ENCODE peak calls at places on chromosome 14, in five cellular contexts. B is endothelial cell; H is lower leg skin; D is RWPE1; U is CD4-positive, alpha-beta T cell. F is an unnamed sample.

GRCh38 chr14:53609009-53609408 is 347.6 kb downstream of the BMP4 start:
- DNase-seq in D (no peak), B (no peak), H (no peak), U (no peak), F (no peak)

GRCh38 chr14:37021406-37021805 is 151.0 kb downstream of the SLC25A21 start:
- DNase-seq in D (no peak), H (no peak), U (no peak), B (no peak), F (no peak)

GRCh38 chr14:105885561-105886320 is 359.4 kb downstream of the TMEM121 start:
- DNase-seq in H (peak), B (no peak), U (no peak), D (no peak), F (no peak)

GRCh38 chr14:77000340-77001235 is 27.9 kb downstream of the IRF2BPL start:
- DNase-seq in D (no peak), B (no peak), H (no peak), U (no peak), F (no peak)

GRCh38 chr14:72723741-72724530 is 170.0 kb downstream of the DPF3 start:
- DNase-seq in D (no peak), U (no peak), H (no peak), B (no peak), F (no peak)

GRCh38 chr14:102207831-102208365 is 68.2 kb downstream of the WDR20 start:
- DNase-seq in U (no peak), D (no peak), B (no peak), H (no peak), F (no peak)

GRCh38 chr14:90871605-90872233 is 55.5 kb upstream of the TTC7B start:
- DNase-seq in B (no peak), D (peak), U (no peak), H (no peak), F (no peak)

GRCh38 chr14:103091041-103091882 is 3.3 kb upstream of the EXOC3L4 start:
- DNase-seq in B (peak), U (peak), D (no peak), H (no peak), F (no peak)

GRCh38 chr14:48536318-48536717 is 860.9 kb upstream of the MDGA2 start:
- DNase-seq in D (no peak), B (peak), H (no peak), U (no peak), F (no peak)

GRCh38 chr14:32932302-32932920 is 6.3 kb upstream of the NPAS3 start:
- DNase-seq in D (no peak), B (no peak), H (no peak), U (no peak), F (no peak)

GRCh38 chr14:74459289-74459946 is 33.4 kb upstream of the SYNDIG1L start:
- DNase-seq in U (no peak), B (peak), H (peak), D (peak), F (no peak)

GRCh38 chr14:59897757-59898383 is 22.1 kb upstream of the LRRC9 start:
- DNase-seq in H (no peak), U (no peak), B (peak), D (peak), F (no peak)
- TF ChIP-seq CTCF in H (no peak), U (no peak), B (peak), D (peak), F (no peak)

GRCh38 chr14:92368001-92368400 is 45.0 kb downstream of the SLC24A4 start:
- DNase-seq in U (no peak), D (no peak), B (no peak), H (no peak), F (no peak)

GRCh38 chr14:92360666-92361370 is 37.9 kb downstream of the SLC24A4 start:
- DNase-seq in D (no peak), H (no peak), U (no peak), B (no peak), F (no peak)

GRCh38 chr14:92366237-92366636 is 43.3 kb downstream of the SLC24A4 start:
- DNase-seq in B (no peak), U (no peak), H (no peak), D (no peak), F (no peak)

DNA sequence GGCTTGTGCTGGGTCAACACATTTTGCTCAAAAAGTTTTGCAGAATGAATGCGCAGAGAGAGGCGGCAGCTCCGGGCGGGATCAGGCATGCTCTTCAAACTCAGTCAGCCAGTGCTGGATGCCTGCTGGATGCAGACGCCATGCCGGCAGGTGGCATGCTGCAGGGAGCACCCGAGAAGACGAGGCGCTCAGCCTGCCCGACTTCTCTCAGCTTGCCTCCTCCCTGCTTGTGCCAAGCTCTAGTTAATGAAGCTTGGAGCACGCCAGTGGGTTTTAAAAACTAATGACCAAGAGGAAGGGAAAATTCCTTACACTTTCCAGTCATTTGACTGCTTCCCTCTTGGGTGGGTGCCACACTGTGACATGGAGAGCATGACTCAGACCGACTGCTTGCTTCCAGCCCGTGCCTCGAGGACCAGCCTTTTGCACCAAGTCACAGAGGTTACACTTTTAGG is 39.8 kb downstream of the SLC24A4 start:
- DNase-seq in D (no peak), H (peak), B (no peak), U (no peak), F (peak)
- TF ChIP-seq CTCF in D (no peak), H (no peak), B (no peak), U (no peak), F (no peak)

DNA sequence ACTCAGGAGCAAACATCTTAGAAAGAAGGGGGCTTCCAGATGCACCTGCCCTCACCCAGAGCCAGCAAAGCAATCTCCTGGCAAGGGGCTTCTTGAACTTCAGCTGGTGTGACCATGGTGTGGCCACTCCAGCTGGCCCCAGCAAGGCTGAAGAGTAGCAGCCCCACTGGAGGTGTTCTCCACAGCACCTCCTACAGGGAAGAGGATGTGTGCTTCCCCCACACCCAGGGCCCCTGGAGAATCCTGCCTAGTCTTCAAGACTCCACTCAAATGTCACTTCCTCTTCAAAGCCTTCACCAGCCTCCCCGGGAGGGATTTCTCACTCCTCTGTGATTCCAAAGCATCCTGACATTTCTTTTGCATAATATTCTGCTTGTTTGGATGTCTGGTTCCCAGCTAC is 8.5 kb downstream of the RAB15 start:
- DNase-seq in U (no peak), H (no peak), D (no peak), B (no peak), F (no peak)
- TF ChIP-seq CTCF in U (no peak), H (no peak), D (no peak), B (no peak), F (no peak)

GRCh38 chr14:65001758-65002157 is 15.1 kb downstream of the FNTB start:
- DNase-seq in H (no peak), D (no peak), U (no peak), B (no peak), F (no peak)

GRCh38 chr14:64998455-64998931 is 11.8 kb downstream of the FNTB start:
- DNase-seq in B (no peak), D (peak), H (no peak), U (no peak), F (no peak)

GRCh38 chr14:65003394-65003793 is 16.7 kb downstream of the FNTB start:
- DNase-seq in U (no peak), H (no peak), B (no peak), D (no peak), F (no peak)

GRCh38 chr14:65002586-65003210 is 16.0 kb downstream of the FNTB start:
- DNase-seq in D (no peak), U (no peak), H (peak), B (no peak), F (no peak)

GRCh38 chr14:65000868-65001600 is 14.3 kb downstream of the FNTB start:
- DNase-seq in U (no peak), D (no peak), H (peak), B (no peak), F (no peak)
- TF ChIP-seq CTCF in U (no peak), D (no peak), H (no peak), B (no peak), F (no peak)

DNA sequence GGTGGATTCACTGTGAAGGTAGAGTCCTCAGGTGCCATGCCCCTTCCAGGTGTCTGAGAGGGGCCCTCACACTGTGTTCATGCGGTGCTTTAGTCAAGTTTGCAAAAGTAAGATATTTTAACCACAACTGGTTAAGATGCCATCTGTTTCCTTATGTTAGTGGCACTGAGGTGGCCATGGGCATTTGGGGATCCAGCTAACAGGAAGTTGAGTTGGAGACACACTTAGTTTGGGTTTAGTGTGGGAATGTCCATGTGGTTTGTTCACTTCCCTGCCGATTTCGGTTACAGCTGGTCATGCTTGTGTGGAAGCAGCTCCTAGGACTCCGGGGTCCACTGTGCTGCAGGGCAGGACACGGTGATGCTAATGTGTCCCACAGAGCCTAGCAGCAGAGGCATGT is 17.3 kb upstream of the ABHD12B start:
- DNase-seq in U (no peak), D (no peak), B (no peak), H (no peak), F (no peak)
- TF ChIP-seq CTCF in U (no peak), D (no peak), B (no peak), H (no peak), F (no peak)

DNA sequence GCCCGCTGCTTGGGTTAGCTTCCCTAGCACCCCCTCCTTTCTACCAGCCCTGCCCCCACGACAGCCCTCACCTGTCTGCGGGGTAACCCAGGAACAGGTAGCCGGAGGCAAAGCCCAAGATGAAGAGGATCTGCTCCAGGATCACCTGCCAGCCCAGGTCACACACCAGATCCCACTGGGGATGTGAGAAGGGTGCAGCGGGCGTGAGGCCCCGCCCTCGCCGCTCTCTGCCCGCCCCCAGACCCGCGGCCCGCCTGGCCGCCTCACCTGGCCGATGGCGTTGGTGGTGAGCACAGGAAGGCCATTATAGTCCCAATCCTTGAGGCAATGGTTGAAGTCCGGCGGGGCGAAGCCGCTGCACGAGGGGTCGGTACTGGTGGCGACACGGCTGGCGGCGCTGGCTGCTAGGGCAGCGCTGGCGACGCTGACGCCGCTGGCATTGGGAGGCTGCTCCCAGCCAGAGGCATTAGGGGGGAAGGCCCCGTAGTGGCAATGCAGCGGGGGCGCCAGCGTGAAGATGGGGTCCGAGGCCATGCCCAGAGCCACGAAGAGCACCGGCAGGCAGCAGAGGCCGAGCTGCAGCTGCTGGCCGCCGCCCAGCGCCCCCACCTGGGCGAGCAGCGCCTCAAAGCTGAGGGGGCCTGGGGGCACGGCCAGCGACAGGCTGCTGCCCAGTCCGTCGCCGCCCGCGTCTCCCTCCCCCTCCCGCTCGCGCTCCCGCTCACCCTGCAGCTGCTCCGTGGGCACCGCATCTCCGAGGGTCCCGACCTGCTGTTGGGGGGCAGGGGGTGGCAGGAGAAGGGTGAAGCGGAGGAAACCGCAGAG is 794 bp downstream of the SLC22A17 start:
- DNase-seq in H (peak), D (no peak), B (peak), U (no peak), F (no peak)
- TF ChIP-seq CTCF in H (no peak), D (peak), B (peak), U (peak), F (no peak)

DNA sequence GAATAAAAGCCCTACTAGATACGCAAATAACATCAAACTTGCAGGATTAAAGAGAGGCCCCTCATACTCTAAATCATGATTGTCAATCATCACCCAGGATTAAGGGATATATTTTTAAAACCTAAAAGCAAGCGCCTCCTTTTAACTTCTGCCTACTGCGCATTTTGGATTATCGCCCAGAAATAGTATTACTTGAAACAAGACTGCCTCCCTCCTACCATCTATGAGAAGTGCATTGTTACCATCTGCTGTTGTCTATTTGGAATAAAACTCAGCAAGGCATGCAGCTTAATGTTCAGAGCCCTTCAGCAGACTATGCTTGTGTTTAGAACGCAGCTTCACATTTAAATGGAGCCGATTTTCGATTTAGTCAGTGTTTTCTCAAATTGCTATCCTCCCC is 79.6 kb downstream of the EXOC5 start:
- DNase-seq in B (no peak), H (no peak), D (peak), U (no peak), F (no peak)
- TF ChIP-seq CTCF in B (no peak), H (no peak), D (peak), U (no peak), F (no peak)

GRCh38 chr14:95348395-95349080 is 28.8 kb upstream of the CLMN start:
- DNase-seq in B (no peak), H (peak), D (no peak), U (no peak), F (no peak)
- TF ChIP-seq CTCF in B (no peak), H (no peak), D (no peak), U (no peak), F (no peak)

DNA sequence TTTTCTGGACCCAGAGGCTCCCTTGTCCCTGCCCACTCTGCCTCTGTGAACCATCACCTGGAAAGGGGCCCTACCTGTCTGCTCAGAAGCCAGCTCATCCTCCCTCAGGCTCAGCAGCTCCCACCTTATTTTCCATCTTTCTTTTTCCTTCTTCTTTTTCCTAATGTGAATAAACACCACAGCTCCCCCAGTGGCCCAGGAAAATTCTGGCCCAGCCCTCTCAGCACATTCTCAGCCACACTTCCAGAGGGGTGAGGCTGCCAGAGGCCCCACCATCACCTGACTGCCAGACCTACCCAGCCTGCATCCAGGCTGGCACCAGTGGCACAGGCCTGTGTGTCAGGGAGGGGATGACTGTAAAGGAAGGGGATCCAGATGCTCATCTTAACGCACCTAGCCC is 23.0 kb downstream of the ZFHX2 start:
- DNase-seq in B (no peak), U (no peak), H (no peak), D (no peak), F (no peak)
- TF ChIP-seq CTCF in B (peak), U (no peak), H (no peak), D (peak), F (no peak)

DNA sequence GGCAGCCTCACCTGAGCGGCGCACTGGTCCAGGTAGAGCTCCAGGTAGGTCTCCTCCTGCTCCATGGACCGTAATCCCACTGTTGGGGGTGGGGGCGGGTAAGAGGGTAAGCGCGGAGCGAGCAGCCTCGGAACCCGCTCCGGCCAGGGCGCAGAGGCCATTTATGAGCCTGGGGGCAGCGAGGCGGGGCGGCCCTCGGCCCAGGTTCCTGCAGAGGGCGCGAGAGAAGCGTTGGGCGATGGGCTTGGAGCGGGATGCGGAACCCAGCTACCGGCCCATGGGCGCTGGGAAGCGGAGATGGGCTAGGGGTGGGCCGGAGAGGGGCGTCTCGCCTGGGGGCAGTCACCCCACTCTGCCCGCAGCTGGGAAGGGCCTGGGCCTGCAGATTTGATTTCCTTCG is at the start of gene TBPL2:
- DNase-seq in D (no peak), B (no peak), H (no peak), U (no peak), F (no peak)
- TF ChIP-seq CTCF in D (no peak), B (no peak), H (no peak), U (no peak), F (no peak)